ENCODE peak calls at places on chromosomes 13 and 19, in seven cellular contexts. B, U, G, J, V, R and Q are unnamed samples.

GRCh38 chr13:47519626-47520025 is 481.4 kb downstream of the SUCLA2 start:
- DNase-seq in U (no peak), G (no peak), R (no peak), J (no peak), V (no peak), B (no peak), Q (no peak)

GRCh38 chr13:79245937-79246574 is 160.0 kb downstream of the RBM26 start:
- DNase-seq in U (no peak), G (no peak), V (no peak), J (no peak), B (no peak), R (no peak), Q (no peak)

GRCh38 chr13:75326173-75327131 is 155.5 kb downstream of the TBC1D4 start:
- DNase-seq in U (no peak), V (no peak), G (no peak), B (no peak), R (no peak), J (peak; percentile 31), Q (no peak)

GRCh38 chr13:108915634-108916497 is 286.5 kb downstream of the MYO16 start:
- DNase-seq in R (peak; percentile 67), G (peak; percentile 92), B (peak; percentile 92), V (peak; percentile 84), J (peak; percentile 98), U (peak; percentile 95), Q (peak; percentile 84)

GRCh38 chr19:13082192-13083007 is 20.3 kb downstream of the LYL1 start:
- DNase-seq in G (peak; percentile 46), U (no peak), B (peak; percentile 85), V (peak; percentile 62), J (no peak), R (peak; percentile 61), Q (no peak)

GRCh38 chr19:51181913-51182419 is 39.9 kb downstream of the SIGLEC7 start:
- DNase-seq in R (no peak), V (no peak), U (no peak), J (no peak), B (no peak), G (no peak), Q (no peak)

GRCh38 chr13:98273824-98274786 is 97.0 kb upstream of the RNF113B start:
- DNase-seq in R (no peak), U (no peak), B (no peak), G (no peak), V (no peak), J (no peak), Q (no peak)

GRCh38 chr13:79645569-79645968 is 164.6 kb downstream of the NDFIP2 start:
- DNase-seq in R (no peak), B (no peak), V (no peak), G (no peak), J (no peak), U (no peak), Q (no peak)

GRCh38 chr13:73465629-73465974 is 406.8 kb downstream of the KLF5 start:
- DNase-seq in J (no peak), G (no peak), V (no peak), R (peak; percentile 6), B (no peak), U (no peak), Q (peak; percentile 5)

GRCh38 chr13:110372676-110373075 is 65.6 kb downstream of the COL4A2 start:
- DNase-seq in J (no peak), B (no peak), R (no peak), V (no peak), G (no peak), U (no peak), Q (no peak)

GRCh38 chr19:4338441-4339350 is at the start of gene STAP2:
- DNase-seq in B (peak; percentile 84), R (no peak), J (peak; percentile 45), U (peak; percentile 77), G (no peak), V (no peak), Q (no peak)

DNA sequence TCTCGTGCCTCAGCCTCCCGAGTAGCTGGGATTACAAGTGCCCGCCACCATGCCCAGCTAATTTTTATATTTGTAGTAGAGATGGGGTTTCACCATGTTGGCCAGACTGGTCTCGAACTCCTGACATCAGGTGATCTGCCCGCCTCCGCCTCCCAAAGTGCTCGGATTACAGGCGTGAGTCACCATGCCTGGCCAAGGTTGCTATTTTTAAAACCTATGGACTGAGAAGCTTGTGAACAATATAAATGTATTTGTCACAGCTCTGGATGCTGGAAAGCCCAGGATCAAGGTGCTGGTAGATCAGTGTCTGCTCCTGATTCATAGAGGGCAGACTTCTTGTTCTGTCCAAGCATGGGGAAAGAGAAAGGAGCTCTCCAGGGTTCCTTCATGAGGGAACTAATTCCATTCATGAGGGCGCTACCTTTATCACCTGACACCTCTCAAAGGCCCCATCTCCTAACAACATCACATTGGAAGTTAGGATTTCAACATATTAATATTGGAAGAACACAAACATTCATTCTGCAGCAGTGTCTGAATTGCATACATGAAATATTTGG is 16.1 kb downstream of the CARD8 start:
- DNase-seq in V (no peak), G (no peak), U (no peak), R (no peak), B (no peak), J (no peak), Q (no peak)
- TF ChIP-seq POLR2A in V (no peak), G (no peak), U (no peak), R (no peak), B (no peak), J (no peak), Q (no peak)

GRCh38 chr19:1457031-1457739 is 7.3 kb downstream of the APC2 start:
- DNase-seq in V (no peak), J (no peak), R (no peak), B (no peak), G (no peak), U (no peak), Q (no peak)

GRCh38 chr19:1455002-1455335 is 5.0 kb downstream of the APC2 start:
- DNase-seq in R (no peak), V (no peak), B (no peak), G (no peak), U (peak; percentile 54), J (no peak), Q (no peak)

GRCh38 chr19:1453525-1454371 is 3.8 kb downstream of the APC2 start:
- DNase-seq in V (no peak), U (no peak), B (no peak), G (peak; percentile 20), R (no peak), J (no peak), Q (peak; percentile 96)

GRCh38 chr19:1456121-1456900 is 6.4 kb downstream of the APC2 start:
- DNase-seq in V (no peak), G (no peak), B (no peak), U (no peak), J (no peak), R (no peak), Q (no peak)

DNA sequence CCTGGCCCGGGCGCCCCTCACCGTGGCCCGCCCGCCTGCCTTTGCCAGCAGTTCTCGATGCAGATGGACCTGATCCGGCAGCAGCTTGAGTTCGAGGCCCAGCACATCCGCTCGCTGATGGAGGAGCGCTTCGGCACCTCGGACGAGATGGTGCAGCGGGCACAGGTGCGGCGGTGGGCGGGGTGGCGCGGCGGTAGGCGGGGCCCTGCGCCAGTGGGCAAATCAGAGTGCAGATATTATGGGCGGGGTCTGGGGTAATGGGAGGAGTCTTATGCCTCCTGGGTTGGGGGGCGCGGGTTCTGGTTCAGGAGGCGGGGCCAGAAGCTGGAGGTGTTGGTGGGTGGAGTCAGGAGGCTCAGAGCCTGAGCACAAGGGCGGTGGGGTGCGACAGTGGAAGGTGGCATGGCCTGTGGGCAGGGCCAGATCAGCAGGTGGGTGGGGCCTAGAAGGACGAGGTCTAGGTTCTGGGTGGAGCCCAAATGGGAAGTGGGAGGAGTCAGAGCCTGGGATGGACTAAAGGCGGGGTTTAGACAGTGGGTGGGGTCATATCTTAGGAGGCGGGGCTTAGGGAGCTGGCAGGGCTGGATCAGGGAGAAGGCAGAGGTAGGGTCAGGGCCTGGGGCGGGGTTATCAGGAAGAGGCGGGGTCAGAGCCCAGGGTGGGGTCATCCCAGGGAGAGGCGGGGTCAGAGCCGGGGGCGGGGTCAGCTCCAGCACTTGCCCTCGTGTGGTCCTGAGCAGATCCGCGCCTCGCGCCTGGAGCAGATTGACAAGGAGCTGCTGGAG is 5.6 kb downstream of the APC2 start:
- DNase-seq in G (no peak), U (peak; percentile 67), V (no peak), B (peak; percentile 59), J (peak; percentile 67), R (peak; percentile 56), Q (peak; percentile 89)
- TF ChIP-seq POLR2A in G (no peak), U (no peak), V (no peak), B (no peak), J (no peak), R (no peak), Q (no peak)

GRCh38 chr19:54204767-54205468 is 4.3 kb downstream of the RPS9 start:
- DNase-seq in J (no peak), G (no peak), R (no peak), B (no peak), U (no peak), V (no peak), Q (no peak)

GRCh38 chr19:54201980-54202379 is 1.3 kb downstream of the RPS9 start:
- DNase-seq in R (no peak), J (no peak), B (peak; percentile 35), U (no peak), V (no peak), G (no peak), Q (no peak)

GRCh38 chr19:54206030-54206830 is 5.6 kb downstream of the RPS9 start:
- DNase-seq in R (no peak), B (no peak), J (no peak), U (no peak), V (no peak), G (no peak), Q (no peak)

GRCh38 chr19:54201172-54201701 is 579 bp downstream of the RPS9 start:
- DNase-seq in B (peak; percentile 57), G (no peak), R (no peak), V (no peak), U (no peak), J (no peak), Q (no peak)

GRCh38 chr19:54203151-54203611 is 2.5 kb downstream of the RPS9 start:
- DNase-seq in R (no peak), G (no peak), B (no peak), V (no peak), U (peak; percentile 59), J (no peak), Q (no peak)
- TF ChIP-seq POLR2A in R (no peak), G (no peak), B (no peak), V (no peak), U (no peak), J (no peak), Q (no peak)

GRCh38 chr19:55486043-55486970 is 1.3 kb downstream of the NAT14 start:
- DNase-seq in J (peak; percentile 56), R (no peak), V (peak; percentile 67), U (no peak), B (no peak), G (no peak), Q (no peak)

GRCh38 chr19:55482967-55483671 is 1.9 kb upstream of the NAT14 start:
- DNase-seq in V (no peak), R (no peak), U (no peak), B (no peak), G (no peak), J (no peak), Q (no peak)

GRCh38 chr19:55483681-55484361 is 1.2 kb upstream of the NAT14 start:
- DNase-seq in J (no peak), V (no peak), G (no peak), R (no peak), U (no peak), B (no peak), Q (no peak)

GRCh38 chr19:55485439-55486011 is 537 bp downstream of the NAT14 start:
- DNase-seq in B (no peak), U (no peak), G (no peak), J (no peak), R (no peak), V (peak; percentile 40), Q (no peak)

GRCh38 chr19:55484571-55485438 is at the start of gene NAT14:
- DNase-seq in V (peak; percentile 76), R (peak; percentile 94), U (peak; percentile 45), G (no peak), J (peak; percentile 49), B (no peak), Q (peak; percentile 95)
- TF ChIP-seq POLR2A in V (no peak), R (peak; percentile 22), U (no peak), G (no peak), J (no peak), B (peak; percentile 43), Q (peak; percentile 17)